ENCODE peak calls at places on chromosomes 5 and 9, in six cellular contexts. One of them, this sample, is unnamed.

GRCh38 chr9:534886-535285 is 306.6 kb upstream of the DMRT1 start:
- DNase-seq in right atrium auricular region: no peak
- DNase-seq in fibroblast of mammary gland: no peak
- DNase-seq in WTC11: no peak
- DNase-seq in AG10803: no peak
- DNase-seq in activated B cell treated with CpG ODN at 0.5 μM for 24 hours: no peak
- DNase-seq in this sample: no peak

GRCh38 chr9:77802512-77803293 is 154.6 kb upstream of the GNA14 start:
- DNase-seq in activated B cell treated with CpG ODN at 0.5 μM for 24 hours: no peak
- DNase-seq in WTC11: no peak
- DNase-seq in right atrium auricular region: no peak
- DNase-seq in fibroblast of mammary gland: no peak
- DNase-seq in AG10803: no peak
- DNase-seq in this sample: no peak

GRCh38 chr5:171387970-171388815 is 544 bp downstream of the NPM1 start:
- DNase-seq in AG10803: peak; percentile 79
- DNase-seq in activated B cell treated with CpG ODN at 0.5 μM for 24 hours: peak; percentile 70
- DNase-seq in WTC11: peak; percentile 60
- DNase-seq in fibroblast of mammary gland: peak; percentile 75
- DNase-seq in right atrium auricular region: peak; percentile 72
- DNase-seq in this sample: peak; percentile 85

GRCh38 chr9:112176410-112177010 is 1.4 kb upstream of the SUSD1 start:
- DNase-seq in right atrium auricular region: no peak
- DNase-seq in activated B cell treated with CpG ODN at 0.5 μM for 24 hours: no peak
- DNase-seq in fibroblast of mammary gland: no peak
- DNase-seq in WTC11: no peak
- DNase-seq in AG10803: no peak
- DNase-seq in this sample: no peak

GRCh38 chr5:83654427-83654994 is 66.1 kb downstream of the HAPLN1 start:
- DNase-seq in activated B cell treated with CpG ODN at 0.5 μM for 24 hours: no peak
- DNase-seq in right atrium auricular region: no peak
- DNase-seq in AG10803: peak; percentile 15
- DNase-seq in WTC11: no peak
- DNase-seq in fibroblast of mammary gland: no peak
- DNase-seq in this sample: no peak

GRCh38 chr5:161096591-161096990 is 244.6 kb upstream of the ATP10B start:
- DNase-seq in right atrium auricular region: no peak
- DNase-seq in AG10803: no peak
- DNase-seq in activated B cell treated with CpG ODN at 0.5 μM for 24 hours: no peak
- DNase-seq in fibroblast of mammary gland: peak; percentile 52
- DNase-seq in WTC11: no peak
- DNase-seq in this sample: no peak

GRCh38 chr5:13708906-13709305 is 235.6 kb downstream of the DNAH5 start:
- DNase-seq in AG10803: no peak
- DNase-seq in WTC11: no peak
- DNase-seq in activated B cell treated with CpG ODN at 0.5 μM for 24 hours: no peak
- DNase-seq in fibroblast of mammary gland: no peak
- DNase-seq in right atrium auricular region: no peak
- DNase-seq in this sample: no peak

GRCh38 chr9:96031366-96031824 is 155.9 kb downstream of the ERCC6L2 start:
- DNase-seq in fibroblast of mammary gland: no peak
- DNase-seq in AG10803: no peak
- DNase-seq in right atrium auricular region: peak; percentile 79
- DNase-seq in WTC11: no peak
- DNase-seq in activated B cell treated with CpG ODN at 0.5 μM for 24 hours: no peak
- DNase-seq in this sample: no peak

GRCh38 chr5:5883562-5883961 is 461.1 kb downstream of the ICE1 start:
- DNase-seq in fibroblast of mammary gland: no peak
- DNase-seq in activated B cell treated with CpG ODN at 0.5 μM for 24 hours: no peak
- DNase-seq in AG10803: no peak
- DNase-seq in right atrium auricular region: no peak
- DNase-seq in WTC11: no peak
- DNase-seq in this sample: no peak

GRCh38 chr9:93677641-93678136 is 101.3 kb downstream of the PHF2 start:
- DNase-seq in WTC11: peak; percentile 4
- DNase-seq in AG10803: no peak
- DNase-seq in fibroblast of mammary gland: no peak
- DNase-seq in right atrium auricular region: peak; percentile 44
- DNase-seq in activated B cell treated with CpG ODN at 0.5 μM for 24 hours: peak; percentile 9
- DNase-seq in this sample: no peak

GRCh38 chr5:78569441-78569840 is 79.1 kb downstream of the LHFPL2 start:
- DNase-seq in fibroblast of mammary gland: peak; percentile 87
- DNase-seq in WTC11: no peak
- DNase-seq in right atrium auricular region: peak; percentile 78
- DNase-seq in AG10803: no peak
- DNase-seq in activated B cell treated with CpG ODN at 0.5 μM for 24 hours: no peak
- DNase-seq in this sample: peak; percentile 77

GRCh38 chr5:154618696-154619095 is 136.5 kb upstream of the LARP1 start:
- DNase-seq in fibroblast of mammary gland: no peak
- DNase-seq in right atrium auricular region: no peak
- DNase-seq in AG10803: peak; percentile 10
- DNase-seq in WTC11: no peak
- DNase-seq in activated B cell treated with CpG ODN at 0.5 μM for 24 hours: no peak
- DNase-seq in this sample: no peak

GRCh38 chr9:111794837-111795556 is at the start of gene SHOC1:
- DNase-seq in WTC11: no peak
- DNase-seq in fibroblast of mammary gland: no peak
- DNase-seq in right atrium auricular region: no peak
- DNase-seq in AG10803: no peak
- DNase-seq in activated B cell treated with CpG ODN at 0.5 μM for 24 hours: no peak
- DNase-seq in this sample: no peak

GRCh38 chr5:403995-404394 is 39.0 kb upstream of the EXOC3 start:
- DNase-seq in WTC11: no peak
- DNase-seq in AG10803: no peak
- DNase-seq in right atrium auricular region: peak; percentile 57
- DNase-seq in activated B cell treated with CpG ODN at 0.5 μM for 24 hours: no peak
- DNase-seq in fibroblast of mammary gland: no peak
- DNase-seq in this sample: peak; percentile 48

GRCh38 chr5:168946363-168946762 is 354.6 kb downstream of the SLIT3 start:
- DNase-seq in fibroblast of mammary gland: no peak
- DNase-seq in WTC11: peak; percentile 65
- DNase-seq in activated B cell treated with CpG ODN at 0.5 μM for 24 hours: no peak
- DNase-seq in AG10803: no peak
- DNase-seq in right atrium auricular region: no peak
- DNase-seq in this sample: no peak
- TF ChIP-seq CTCF in fibroblast of mammary gland: peak; percentile 22
- TF ChIP-seq CTCF in WTC11: no peak
- TF ChIP-seq CTCF in activated B cell treated with CpG ODN at 0.5 μM for 24 hours: no peak
- TF ChIP-seq CTCF in AG10803: peak; percentile 19
- TF ChIP-seq CTCF in right atrium auricular region: peak; percentile 56
- TF ChIP-seq CTCF in this sample: peak; percentile 67

GRCh38 chr5:53262348-53262970 is 152.9 kb upstream of the MOCS2 start:
- DNase-seq in WTC11: peak; percentile 29
- DNase-seq in AG10803: peak; percentile 64
- DNase-seq in activated B cell treated with CpG ODN at 0.5 μM for 24 hours: no peak
- DNase-seq in right atrium auricular region: no peak
- DNase-seq in fibroblast of mammary gland: peak; percentile 75
- DNase-seq in this sample: no peak
- TF ChIP-seq CTCF in WTC11: peak; percentile 27
- TF ChIP-seq CTCF in AG10803: peak; percentile 74
- TF ChIP-seq CTCF in activated B cell treated with CpG ODN at 0.5 μM for 24 hours: no peak
- TF ChIP-seq CTCF in right atrium auricular region: peak; percentile 48
- TF ChIP-seq CTCF in fibroblast of mammary gland: peak; percentile 84
- TF ChIP-seq CTCF in this sample: peak; percentile 60

GRCh38 chr9:22809371-22809770 is 362.7 kb downstream of the DMRTA1 start:
- DNase-seq in AG10803: no peak
- DNase-seq in activated B cell treated with CpG ODN at 0.5 μM for 24 hours: no peak
- DNase-seq in right atrium auricular region: no peak
- DNase-seq in fibroblast of mammary gland: no peak
- DNase-seq in WTC11: no peak
- DNase-seq in this sample: no peak

GRCh38 chr9:22808876-22809275 is 362.3 kb downstream of the DMRTA1 start:
- DNase-seq in AG10803: no peak
- DNase-seq in fibroblast of mammary gland: no peak
- DNase-seq in right atrium auricular region: no peak
- DNase-seq in WTC11: no peak
- DNase-seq in activated B cell treated with CpG ODN at 0.5 μM for 24 hours: no peak
- DNase-seq in this sample: no peak

GRCh38 chr9:22815246-22815645 is 368.6 kb downstream of the DMRTA1 start:
- DNase-seq in right atrium auricular region: no peak
- DNase-seq in fibroblast of mammary gland: no peak
- DNase-seq in WTC11: no peak
- DNase-seq in activated B cell treated with CpG ODN at 0.5 μM for 24 hours: no peak
- DNase-seq in AG10803: no peak
- DNase-seq in this sample: no peak

GRCh38 chr9:22817181-22817580 is 370.6 kb downstream of the DMRTA1 start:
- DNase-seq in activated B cell treated with CpG ODN at 0.5 μM for 24 hours: no peak
- DNase-seq in AG10803: peak; percentile 41
- DNase-seq in right atrium auricular region: no peak
- DNase-seq in fibroblast of mammary gland: peak; percentile 26
- DNase-seq in WTC11: no peak
- DNase-seq in this sample: no peak

GRCh38 chr9:22813520-22813919 is 366.9 kb downstream of the DMRTA1 start:
- DNase-seq in WTC11: no peak
- DNase-seq in right atrium auricular region: no peak
- DNase-seq in activated B cell treated with CpG ODN at 0.5 μM for 24 hours: no peak
- DNase-seq in fibroblast of mammary gland: peak; percentile 46
- DNase-seq in AG10803: peak; percentile 43
- DNase-seq in this sample: no peak
- TF ChIP-seq CTCF in WTC11: no peak
- TF ChIP-seq CTCF in right atrium auricular region: no peak
- TF ChIP-seq CTCF in activated B cell treated with CpG ODN at 0.5 μM for 24 hours: no peak
- TF ChIP-seq CTCF in fibroblast of mammary gland: peak; percentile 36
- TF ChIP-seq CTCF in AG10803: peak; percentile 50
- TF ChIP-seq CTCF in this sample: peak; percentile 69

DNA sequence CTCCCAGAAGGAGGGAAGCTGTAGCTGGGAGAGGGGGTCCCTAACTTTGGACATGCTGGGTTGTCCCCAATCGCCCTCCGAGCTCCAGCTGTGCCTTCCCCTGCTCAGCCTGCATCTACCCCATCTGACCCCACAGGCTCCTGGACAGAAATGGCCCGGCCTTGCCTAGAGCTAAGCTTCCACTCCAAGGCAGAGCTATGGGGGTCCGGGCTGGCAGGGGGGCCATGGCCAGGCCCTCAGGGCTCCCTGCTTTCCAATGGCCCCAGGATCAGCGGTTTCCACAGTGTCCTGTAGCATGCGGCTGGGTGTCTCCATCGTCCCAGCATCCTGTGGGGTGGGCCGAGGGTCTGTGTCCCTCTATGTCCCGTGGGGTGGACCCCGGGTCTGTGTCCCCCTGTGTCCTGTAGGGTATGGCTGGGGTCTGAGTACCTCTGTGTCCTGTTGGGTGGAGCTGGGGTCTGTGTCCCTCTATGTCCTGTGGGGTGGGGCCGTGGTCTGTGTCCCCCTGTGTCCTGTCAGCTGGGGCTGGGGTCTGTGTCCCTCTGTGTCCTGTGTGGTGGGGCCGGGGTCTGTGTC is 130.6 kb downstream of the RXRA start:
- DNase-seq in WTC11: no peak
- DNase-seq in activated B cell treated with CpG ODN at 0.5 μM for 24 hours: no peak
- DNase-seq in fibroblast of mammary gland: no peak
- DNase-seq in AG10803: no peak
- DNase-seq in right atrium auricular region: no peak
- DNase-seq in this sample: no peak
- TF ChIP-seq CTCF in WTC11: no peak
- TF ChIP-seq CTCF in activated B cell treated with CpG ODN at 0.5 μM for 24 hours: no peak
- TF ChIP-seq CTCF in fibroblast of mammary gland: no peak
- TF ChIP-seq CTCF in AG10803: peak; percentile 31
- TF ChIP-seq CTCF in right atrium auricular region: no peak
- TF ChIP-seq CTCF in this sample: no peak